ENCODE peak calls at places on chromosomes 12 and 14, in ten cellular contexts. Z, E, D, C, Q, W, L, I, M and R are unnamed samples.

GRCh38 chr14:42517786-42518530 is 911.3 kb downstream of the LRFN5 start:
- DNase-seq in Z (no peak), E (no peak), D (no peak), C (no peak), Q (no peak), W (no peak), L (no peak), I (no peak), M (no peak), R (no peak)

GRCh38 chr14:62162998-62163589 is 400.9 kb downstream of the SNAPC1 start:
- DNase-seq in Z (peak), E (no peak), D (no peak), C (no peak), Q (no peak), W (peak), L (no peak), I (no peak), M (peak), R (no peak)

GRCh38 chr14:70646705-70647104 is 5.0 kb downstream of the TTC9 start:
- DNase-seq in Z (no peak), E (no peak), D (no peak), C (no peak), Q (no peak), W (no peak), L (no peak), I (no peak), M (no peak), R (no peak)

GRCh38 chr12:127304751-127305725 is 961.9 kb upstream of the TMEM132C start:
- DNase-seq in Z (no peak), E (no peak), D (no peak), C (no peak), Q (no peak), W (no peak), L (no peak), I (no peak), M (no peak), R (no peak)

GRCh38 chr12:120223458-120224303 is 22.8 kb upstream of the RPLP0 start:
- DNase-seq in Z (no peak), E (no peak), D (no peak), C (no peak), Q (no peak), W (peak), L (no peak), I (no peak), M (no peak), R (no peak)

GRCh38 chr12:132342322-132342721 is 12.9 kb upstream of the GALNT9 start:
- DNase-seq in Z (no peak), E (no peak), D (no peak), C (no peak), Q (peak), W (no peak), L (no peak), I (no peak), M (no peak), R (no peak)

GRCh38 chr14:36207500-36207899 is 31.0 kb upstream of the PTCSC3 start:
- DNase-seq in Z (no peak), E (no peak), D (no peak), C (no peak), Q (no peak), W (no peak), L (no peak), I (no peak), M (peak), R (no peak)

GRCh38 chr14:101380940-101381339 is 180.4 kb upstream of the DIO3 start:
- DNase-seq in Z (no peak), E (no peak), D (no peak), C (no peak), Q (no peak), W (no peak), L (no peak), I (no peak), M (no peak), R (no peak)

GRCh38 chr12:114512351-114512750 is 106.4 kb upstream of the TBX5 start:
- DNase-seq in Z (no peak), E (no peak), D (no peak), C (no peak), Q (no peak), W (no peak), L (no peak), I (no peak), M (no peak), R (no peak)

GRCh38 chr12:113341535-113341934 is 6.6 kb upstream of the SLC8B1 start:
- DNase-seq in Z (no peak), E (no peak), D (no peak), C (no peak), Q (no peak), W (no peak), L (no peak), I (no peak), M (no peak), R (no peak)

GRCh38 chr14:33026850-33027420 is 88.3 kb downstream of the NPAS3 start:
- DNase-seq in Z (no peak), E (no peak), D (peak), C (no peak), Q (no peak), W (no peak), L (no peak), I (no peak), M (peak), R (no peak)

GRCh38 chr12:110590806-110591326 is 7.7 kb upstream of the PPTC7 start:
- DNase-seq in Z (no peak), E (no peak), D (no peak), C (no peak), Q (no peak), W (no peak), L (no peak), I (no peak), M (peak), R (no peak)

GRCh38 chr12:111748195-111748803 is 18.4 kb upstream of the ALDH2 start:
- DNase-seq in Z (no peak), E (no peak), D (no peak), C (no peak), Q (no peak), W (no peak), L (no peak), I (no peak), M (no peak), R (no peak)

GRCh38 chr12:129372876-129373275 is 519.6 kb downstream of the GLT1D1 start:
- DNase-seq in Z (no peak), E (no peak), D (no peak), C (no peak), Q (no peak), W (no peak), L (no peak), I (no peak), M (no peak), R (no peak)

GRCh38 chr14:104604461-104605449 is at the start of gene TMEM179:
- DNase-seq in Z (no peak), E (peak), D (no peak), C (no peak), Q (peak), W (peak), L (no peak), I (peak), M (peak), R (no peak)

GRCh38 chr12:47551426-47551851 is 154.4 kb downstream of the RPAP3 start:
- DNase-seq in Z (no peak), E (no peak), D (peak), C (no peak), Q (no peak), W (peak), L (no peak), I (no peak), M (peak), R (no peak)

GRCh38 chr12:95851609-95852008 is 7.1 kb upstream of the SNRPF start:
- DNase-seq in Z (no peak), E (no peak), D (no peak), C (no peak), Q (no peak), W (no peak), L (no peak), I (no peak), M (no peak), R (no peak)

GRCh38 chr14:99737451-99737951 is 53.4 kb downstream of the CYP46A1 start:
- DNase-seq in Z (peak), E (peak), D (peak), C (peak), Q (no peak), W (peak), L (no peak), I (no peak), M (no peak), R (peak)

GRCh38 chr12:54680374-54680773 is 32.2 kb upstream of the DCD start:
- DNase-seq in Z (peak), E (no peak), D (no peak), C (no peak), Q (peak), W (peak), L (no peak), I (no peak), M (peak), R (no peak)

GRCh38 chr12:93804392-93805179 is 127.4 kb downstream of the CRADD start:
- DNase-seq in Z (no peak), E (no peak), D (no peak), C (no peak), Q (no peak), W (peak), L (no peak), I (no peak), M (no peak), R (no peak)

GRCh38 chr12:65334534-65334933 is 56.1 kb downstream of the MSRB3 start:
- DNase-seq in Z (no peak), E (no peak), D (peak), C (no peak), Q (no peak), W (peak), L (no peak), I (no peak), M (no peak), R (no peak)

GRCh38 chr14:61586539-61587396 is 108.5 kb upstream of the HIF1A start:
- DNase-seq in Z (no peak), E (no peak), D (no peak), C (no peak), Q (peak), W (peak), L (no peak), I (no peak), M (peak), R (no peak)

GRCh38 chr12:53510181-53510812 is 3.0 kb upstream of the NPFF start:
- DNase-seq in Z (no peak), E (no peak), D (no peak), C (peak), Q (no peak), W (no peak), L (no peak), I (peak), M (no peak), R (no peak)

GRCh38 chr12:53506450-53506785 is 866 bp downstream of the NPFF start:
- DNase-seq in Z (no peak), E (no peak), D (no peak), C (no peak), Q (no peak), W (no peak), L (no peak), I (no peak), M (no peak), R (no peak)

GRCh38 chr12:53505555-53506449 is 1.5 kb downstream of the NPFF start:
- DNase-seq in Z (peak), E (no peak), D (no peak), C (no peak), Q (no peak), W (no peak), L (no peak), I (peak), M (no peak), R (no peak)

GRCh38 chr12:53506881-53507719 is at the start of gene NPFF:
- DNase-seq in Z (no peak), E (no peak), D (no peak), C (no peak), Q (no peak), W (no peak), L (no peak), I (no peak), M (no peak), R (no peak)

DNA sequence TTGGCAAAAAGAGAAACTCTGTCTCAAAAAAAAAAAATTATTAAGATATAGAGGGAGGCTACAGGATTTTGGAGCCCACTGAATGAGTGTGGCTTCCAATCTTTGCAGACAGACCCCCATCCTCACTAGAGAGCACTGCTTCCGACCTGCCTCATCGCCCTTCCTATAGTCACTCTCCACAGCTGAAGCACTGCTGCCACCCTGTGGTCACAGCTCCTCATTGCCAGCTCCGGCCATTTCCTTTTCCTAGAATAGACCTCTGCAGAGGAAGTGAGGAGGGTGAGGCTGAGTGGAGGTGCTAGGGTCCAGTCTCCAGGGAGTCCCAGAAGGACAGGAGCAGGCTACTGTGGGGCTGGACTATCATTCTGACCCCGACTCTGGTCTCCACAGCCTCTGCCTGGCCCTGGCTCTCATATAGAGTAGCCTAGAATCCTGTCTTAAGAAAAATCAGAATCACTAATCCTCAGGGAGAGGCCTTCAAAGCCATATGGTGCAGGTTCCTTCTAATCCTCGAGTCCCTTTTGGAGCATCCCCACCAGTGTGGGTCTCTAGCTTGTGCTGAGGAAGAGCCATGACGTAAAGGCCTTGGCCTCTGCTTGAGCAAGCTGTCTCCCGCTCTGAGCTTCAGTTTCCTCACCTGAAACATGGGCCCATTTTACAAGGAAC is 1.4 kb upstream of the NPFF start:
- DNase-seq in Z (peak), E (peak), D (peak), C (peak), Q (peak), W (peak), L (peak), I (peak), M (peak), R (peak)
- H3K27ac ChIP-seq in Z (no peak), E (peak), D (peak), C (peak), Q (no peak), W (no peak), L (no peak), I (peak), M (no peak), R (peak)

DNA sequence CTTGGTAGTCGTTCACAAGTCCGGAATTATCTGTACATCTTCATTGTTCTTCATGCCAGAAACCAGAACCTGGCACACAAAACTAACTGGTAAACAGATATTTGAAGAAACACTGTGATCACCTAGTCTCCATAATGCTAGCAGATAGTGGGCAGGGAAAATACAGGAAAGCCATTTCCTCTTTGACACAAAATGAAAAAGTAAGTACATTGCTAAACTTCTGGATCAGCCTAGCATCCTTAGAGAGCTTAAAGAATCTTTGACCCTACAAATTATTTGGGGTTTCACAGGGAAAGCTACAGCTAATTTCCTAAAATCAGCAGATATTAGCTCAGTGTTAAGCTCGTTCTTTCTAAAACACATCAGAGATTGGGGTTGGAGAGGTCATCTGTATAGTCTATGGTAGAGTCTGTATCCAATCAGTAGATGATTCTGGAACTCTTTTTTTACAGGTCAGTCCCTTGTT is 4.8 kb downstream of the DDIT3 start:
- DNase-seq in Z (no peak), E (no peak), D (no peak), C (no peak), Q (no peak), W (no peak), L (no peak), I (no peak), M (peak), R (no peak)
- H3K27ac ChIP-seq in Z (no peak), E (no peak), D (no peak), C (no peak), Q (no peak), W (no peak), L (no peak), I (no peak), M (peak), R (no peak)

GRCh38 chr12:69348162-69348938 is at the start of gene LYZ:
- DNase-seq in Z (no peak), E (no peak), D (peak), C (no peak), Q (no peak), W (no peak), L (no peak), I (no peak), M (no peak), R (no peak)

GRCh38 chr12:69350002-69350626 is 1.9 kb downstream of the LYZ start:
- DNase-seq in Z (no peak), E (no peak), D (no peak), C (no peak), Q (no peak), W (no peak), L (no peak), I (no peak), M (no peak), R (no peak)

GRCh38 chr12:69352904-69353303 is 4.7 kb downstream of the LYZ start:
- DNase-seq in Z (no peak), E (no peak), D (no peak), C (no peak), Q (no peak), W (no peak), L (no peak), I (no peak), M (no peak), R (no peak)

GRCh38 chr12:69351462-69352236 is 3.5 kb downstream of the LYZ start:
- DNase-seq in Z (no peak), E (no peak), D (no peak), C (no peak), Q (no peak), W (no peak), L (no peak), I (no peak), M (no peak), R (no peak)

DNA sequence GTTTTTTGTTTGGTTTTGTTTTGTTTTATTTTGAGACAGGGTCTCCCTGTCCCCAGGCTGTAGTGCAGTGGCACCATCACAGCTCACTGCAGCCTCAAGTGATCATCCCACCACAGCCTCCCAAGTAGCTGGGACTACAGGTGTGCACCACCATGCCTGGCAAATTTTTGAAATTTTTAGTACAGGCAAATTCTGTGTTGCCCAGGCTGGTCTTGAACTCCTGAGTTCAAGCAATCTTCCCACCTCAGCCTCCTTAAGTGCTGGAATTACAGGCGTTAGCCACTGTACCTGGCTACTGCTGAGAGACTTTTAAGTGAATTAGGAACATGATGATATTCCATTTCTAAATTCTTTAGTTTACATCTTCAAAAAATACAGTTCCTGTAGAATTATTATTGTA is 2.6 kb downstream of the LYZ start:
- DNase-seq in Z (no peak), E (no peak), D (no peak), C (no peak), Q (no peak), W (no peak), L (no peak), I (no peak), M (no peak), R (no peak)
- H3K27ac ChIP-seq in Z (no peak), E (no peak), D (no peak), C (no peak), Q (no peak), W (no peak), L (no peak), I (no peak), M (no peak), R (no peak)

GRCh38 chr14:95814363-95815225 is 62.0 kb upstream of the TUNAR start:
- DNase-seq in Z (no peak), E (no peak), D (no peak), C (no peak), Q (peak), W (no peak), L (no peak), I (no peak), M (no peak), R (no peak)
- H3K27ac ChIP-seq in Z (no peak), E (no peak), D (no peak), C (no peak), Q (no peak), W (no peak), L (no peak), I (no peak), M (no peak), R (no peak)